ENCODE peak calls at places on chromosomes 3 and 15, in eight cellular contexts. B is lower lobe of right lung, H is HCT116, I is esophagus squamous epithelium, L is adrenal gland, J is IMR-90, E is left ventricle myocardium inferior, P is DND-41. D is an unnamed sample. For H3K4me1, the result is how much of the 10 kb centered on the place peaks cover.

GRCh38 chr15:62853114-62853832 is 189.3 kb upstream of the TPM1 start:
- DNase-seq in B (no peak), H (no peak), E (no peak), I (no peak), L (peak), P (no peak), J (no peak), D (no peak)

GRCh38 chr3:44885618-44886017 is 11.2 kb downstream of the TGM4 start:
- DNase-seq in P (no peak), L (peak), I (no peak), H (peak), E (no peak), B (no peak), J (peak), D (no peak)

GRCh38 chr3:189721873-189722665 is 90.9 kb downstream of the TP63 start:
- DNase-seq in L (no peak), H (no peak), J (peak), I (no peak), P (no peak), B (no peak), E (no peak), D (no peak)

GRCh38 chr3:101183151-101183550 is 137.2 kb downstream of the IMPG2 start:
- DNase-seq in E (no peak), H (no peak), I (no peak), L (no peak), B (no peak), J (no peak), P (no peak), D (no peak)

GRCh38 chr3:122576174-122576940 is 1.1 kb upstream of the PARP15 start:
- DNase-seq in L (no peak), B (no peak), P (no peak), E (no peak), J (no peak), I (no peak), H (no peak), D (no peak)

GRCh38 chr3:69012111-69012835 is 1.2 kb downstream of the EOGT start:
- DNase-seq in I (no peak), P (no peak), B (peak), H (no peak), E (peak), J (peak), L (peak), D (no peak)

GRCh38 chr3:81744366-81744765 is 17.1 kb downstream of the GBE1 start:
- DNase-seq in J (peak), L (no peak), P (no peak), I (no peak), B (no peak), E (no peak), H (peak), D (no peak)

GRCh38 chr3:67550541-67550940 is 103.9 kb downstream of the SUCLG2 start:
- DNase-seq in E (no peak), J (no peak), B (no peak), I (no peak), P (no peak), L (no peak), H (no peak), D (no peak)

GRCh38 chr3:28322464-28322863 is 26.1 kb upstream of the ZCWPW2 start:
- DNase-seq in P (no peak), H (no peak), J (peak), L (no peak), E (no peak), I (no peak), B (no peak), D (no peak)

GRCh38 chr3:113791381-113791780 is 44.5 kb downstream of the ATP6V1A start:
- DNase-seq in P (no peak), E (no peak), H (no peak), J (peak), B (no peak), I (no peak), L (no peak), D (no peak)

GRCh38 chr3:128415773-128416577 is 50.7 kb downstream of the DNAJB8 start:
- DNase-seq in P (no peak), L (no peak), I (no peak), B (no peak), E (no peak), H (no peak), J (no peak), D (no peak)

GRCh38 chr15:37370938-37371337 is 270.6 kb upstream of the MEIS2 start:
- DNase-seq in B (no peak), J (no peak), P (no peak), E (no peak), I (no peak), H (no peak), L (no peak), D (no peak)

DNA sequence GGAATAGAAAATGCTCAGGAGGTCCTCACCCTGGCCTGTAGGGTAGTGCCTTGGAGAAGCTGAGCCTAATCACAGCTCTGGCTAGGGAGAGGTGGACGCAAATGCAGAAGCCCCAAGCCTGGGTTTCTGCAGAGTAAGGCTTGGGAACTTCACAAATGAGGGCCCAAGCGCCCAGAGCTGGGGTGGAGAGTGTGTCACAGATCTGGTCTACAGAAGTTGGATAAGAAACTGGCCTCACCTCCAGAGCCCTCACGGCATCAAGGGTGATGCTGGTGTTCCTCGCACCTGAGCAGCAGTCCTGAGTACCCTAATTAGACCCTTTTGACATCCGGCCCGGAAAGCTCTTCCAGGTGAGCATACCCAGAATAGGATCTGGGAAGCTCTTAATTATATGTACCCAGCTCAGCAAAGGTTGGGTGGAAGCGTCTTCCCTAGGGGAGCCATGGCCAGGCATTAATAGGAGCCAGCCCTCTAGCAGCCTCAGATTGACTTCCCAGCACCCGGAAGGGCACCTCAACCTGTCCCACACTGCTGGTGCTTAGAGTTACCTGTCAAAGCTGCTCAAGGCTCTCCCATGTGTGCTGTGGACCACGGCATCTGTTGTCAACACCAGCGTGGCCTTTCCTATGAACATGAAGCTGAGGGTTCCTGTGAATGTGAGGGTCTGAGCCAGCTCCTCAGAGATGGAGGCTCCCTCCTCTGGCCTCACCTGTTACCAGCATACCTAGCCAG is 31.8 kb downstream of the RBM5 start:
- DNase-seq in I (no peak), B (peak), E (no peak), H (no peak), J (no peak), P (no peak), L (no peak), D (no peak)
- H3K27ac ChIP-seq in I (no peak), B (no peak), E (no peak), H (no peak), J (no peak), P (no peak), L (no peak), D (no peak)

GRCh38 chr3:71583569-71584215 is at the start of gene FOXP1:
- DNase-seq in B (peak), L (peak), I (peak), P (peak), H (peak), J (peak), E (peak), D (peak)

GRCh38 chr3:71582612-71583568 is 638 bp downstream of the FOXP1 start:
- DNase-seq in L (peak), I (peak), E (peak), J (peak), B (peak), H (no peak), P (peak), D (peak)

GRCh38 chr3:71581451-71581980 is 2.0 kb downstream of the FOXP1 start:
- DNase-seq in H (no peak), B (peak), P (peak), E (peak), I (no peak), L (peak), J (no peak), D (peak)

GRCh38 chr3:71580636-71581215 is 2.8 kb downstream of the FOXP1 start:
- DNase-seq in J (no peak), P (no peak), H (no peak), I (no peak), B (no peak), E (no peak), L (no peak), D (no peak)

DNA sequence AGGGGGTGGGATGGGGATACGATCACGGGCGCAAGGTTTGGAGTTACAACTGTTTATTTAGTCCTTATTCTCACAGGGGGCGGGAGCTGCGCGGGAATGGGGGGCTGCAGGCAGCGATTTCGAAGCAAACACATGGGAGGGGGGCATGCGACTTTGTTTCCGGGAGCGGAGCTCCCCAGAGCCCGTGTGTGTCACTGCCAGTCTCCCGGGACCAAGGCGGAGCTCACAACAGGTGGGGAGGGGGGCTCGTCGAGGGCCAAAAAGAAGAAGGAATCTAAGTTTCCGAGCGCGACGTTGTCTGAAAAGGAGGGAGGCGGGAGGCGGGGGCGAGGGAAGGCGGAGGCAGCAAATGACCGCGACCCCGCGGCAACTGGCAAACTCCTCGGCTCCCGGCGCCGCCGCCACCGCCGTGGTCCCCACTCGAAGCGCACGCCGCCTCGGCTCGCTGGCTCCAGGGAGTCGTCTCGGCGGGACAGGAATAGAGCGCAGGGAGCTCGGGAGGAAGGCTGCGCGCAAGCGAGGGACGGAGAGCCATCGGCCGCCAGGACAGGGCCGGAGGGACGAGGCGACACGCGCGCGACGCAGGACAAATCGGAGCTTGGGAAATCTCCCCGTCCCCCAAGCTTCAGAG is 1.4 kb downstream of the FOXP1 start:
- DNase-seq in B (peak), H (no peak), I (no peak), P (peak), E (peak), J (no peak), L (peak), D (peak)
- H3K4me1 ChIP-seq in B (half or more), H (under half), I (under half), P (under half), E (half or more), J (under half), L (under half), D (under half)

GRCh38 chr3:138960417-138960852 is 13.4 kb downstream of the FOXL2NB start:
- DNase-seq in B (no peak), E (no peak), L (no peak), I (no peak), H (no peak), P (no peak), J (no peak), D (no peak)
- H3K4me3 ChIP-seq in B (no peak), E (peak), L (no peak), I (no peak), H (no peak), P (no peak), J (no peak), D (no peak)

GRCh38 chr3:172259191-172259590 is 189.1 kb downstream of the GHSR start:
- DNase-seq in B (no peak), I (no peak), H (no peak), E (no peak), J (no peak), L (no peak), P (no peak), D (no peak)
- H3K27ac ChIP-seq in B (peak), I (peak), H (no peak), E (peak), J (no peak), L (peak), P (no peak), D (no peak)

GRCh38 chr3:5056005-5056391 is 66.1 kb upstream of the ARL8B start:
- DNase-seq in E (no peak), P (no peak), B (no peak), L (no peak), J (no peak), I (no peak), H (no peak), D (no peak)
- H3K4me1 ChIP-seq in E (under half), P (under half), B (under half), L (under half), J (under half), I (under half), H (under half), D (under half)